ENCODE peak calls at places on chromosomes 4 and X, in five cellular contexts. L, S, J, N and T are unnamed samples.

GRCh38 chrX:124791492-124792095 is 445.2 kb downstream of the SH2D1A start:
- DNase-seq in L (no peak), S (no peak), J (no peak), N (no peak), T (no peak)

GRCh38 chr4:76703123-76703490 is 194.8 kb downstream of the SOWAHB start:
- DNase-seq in L (no peak), S (no peak), J (no peak), N (no peak), T (no peak)

GRCh38 chr4:90120037-90120436 is 7.2 kb upstream of the CCSER1 start:
- DNase-seq in L (no peak), S (no peak), J (no peak), N (no peak), T (no peak)

GRCh38 chr4:96193061-96193460 is 353.2 kb downstream of the PDHA2 start:
- DNase-seq in L (no peak), S (peak; percentile 23), J (no peak), N (no peak), T (no peak)

GRCh38 chr4:4339504-4340085 is 47.3 kb upstream of the NSG1 start:
- DNase-seq in L (no peak), S (no peak), J (no peak), N (no peak), T (no peak)

GRCh38 chr4:153407906-153408305 is 58.3 kb upstream of the TMEM131L start:
- DNase-seq in L (no peak), S (no peak), J (no peak), N (no peak), T (no peak)

GRCh38 chr4:100062921-100063320 is 112.8 kb upstream of the H2AZ1 start:
- DNase-seq in L (no peak), S (no peak), J (no peak), N (no peak), T (no peak)

GRCh38 chr4:88439161-88439760 is 17.7 kb upstream of the HERC5 start:
- DNase-seq in L (no peak), S (no peak), J (no peak), N (no peak), T (no peak)

GRCh38 chr4:152946460-152946859 is 10.3 kb downstream of the FHDC1 start:
- DNase-seq in L (no peak), S (no peak), J (no peak), N (no peak), T (no peak)

GRCh38 chr4:76687730-76688441 is 210.1 kb downstream of the SOWAHB start:
- DNase-seq in L (no peak), S (no peak), J (no peak), N (no peak), T (no peak)

GRCh38 chr4:38641796-38642195 is 22.2 kb upstream of the KLF3 start:
- DNase-seq in L (no peak), S (no peak), J (no peak), N (no peak), T (no peak)

GRCh38 chr4:85243857-85244256 is 231.1 kb upstream of the ARHGAP24 start:
- DNase-seq in L (no peak), S (no peak), J (no peak), N (no peak), T (no peak)

GRCh38 chr4:86306816-86307215 is 53.0 kb downstream of the MAPK10 start:
- DNase-seq in L (no peak), S (no peak), J (no peak), N (no peak), T (no peak)

GRCh38 chr4:173735055-173735454 is 205.0 kb upstream of the HAND2 start:
- DNase-seq in L (no peak), S (no peak), J (no peak), N (no peak), T (no peak)

GRCh38 chr4:25727711-25728493 is 72.3 kb downstream of the SLC34A2 start:
- DNase-seq in L (no peak), S (peak; percentile 19), J (no peak), N (no peak), T (no peak)

GRCh38 chr4:69707807-69708206 is 52.6 kb downstream of the SULT1B1 start:
- DNase-seq in L (no peak), S (no peak), J (no peak), N (no peak), T (no peak)

GRCh38 chr4:147547314-147548056 is 66.6 kb downstream of the EDNRA start:
- DNase-seq in L (no peak), S (peak; percentile 31), J (no peak), N (no peak), T (peak; percentile 29)

GRCh38 chrX:121642415-121642814 is 595.0 kb downstream of the GLUD2 start:
- DNase-seq in L (no peak), S (peak; percentile 26), J (no peak), N (no peak), T (no peak)

GRCh38 chr4:169311643-169312365 is 41.0 kb upstream of the SH3RF1 start:
- DNase-seq in L (no peak), S (peak; percentile 18), J (no peak), N (peak; percentile 36), T (peak; percentile 73)

GRCh38 chr4:91754716-91755115 is 549.0 kb upstream of the GRID2 start:
- DNase-seq in L (no peak), S (no peak), J (no peak), N (no peak), T (no peak)

GRCh38 chr4:109041463-109041862 is 261.0 kb downstream of the COL25A1 start:
- DNase-seq in L (no peak), S (no peak), J (no peak), N (no peak), T (no peak)

GRCh38 chr4:107801766-107802211 is 22.9 kb upstream of the SGMS2 start:
- DNase-seq in L (no peak), S (peak; percentile 50), J (no peak), N (no peak), T (no peak)

GRCh38 chr4:4995866-4996265 is 23.4 kb downstream of the CYTL1 start:
- DNase-seq in L (no peak), S (no peak), J (no peak), N (no peak), T (no peak)